ENCODE peak calls at places on chromosomes 12 and 14, in nine cellular contexts. N is RWPE2; Z is heart right ventricle; R is neuronal stem cell; M is right cardiac atrium; U is CD4-positive, CD25-positive, alpha-beta regulatory T cell; I is small intestine; J is body of pancreas; B is NT2/D1. W is an unnamed sample.
A peak's percentile ranks its signal among the peaks of the same experiment; 100 is the strongest.

GRCh38 chr12:107992870-107993451 is 136.1 kb upstream of the WSCD2 start:
- DNase-seq in U (no peak), M (no peak), I (peak; percentile 40), N (no peak), J (no peak), B (peak; percentile 52), R (peak; percentile 35), Z (no peak), W (no peak)

GRCh38 chr14:26866741-26867140 is 268.9 kb upstream of the NOVA1 start:
- DNase-seq in I (no peak), B (no peak), J (no peak), U (no peak), Z (no peak), N (no peak), M (no peak), R (no peak), W (no peak)

GRCh38 chr12:15151141-15152091 is 69.8 kb downstream of the RERG start:
- DNase-seq in I (peak; percentile 23), U (no peak), Z (peak; percentile 32), J (no peak), M (no peak), N (no peak), R (peak; percentile 3), B (peak; percentile 30), W (no peak)

GRCh38 chr14:101111620-101112290 is 208.2 kb upstream of the RTL1 start:
- DNase-seq in M (no peak), Z (no peak), U (no peak), J (no peak), I (no peak), N (no peak), R (no peak), B (no peak), W (peak; percentile 32)

GRCh38 chr14:104282332-104283196 is 144.2 kb downstream of the KIF26A start:
- DNase-seq in R (no peak), U (no peak), I (no peak), N (peak; percentile 68), J (peak; percentile 9), B (no peak), M (peak; percentile 51), Z (no peak), W (peak; percentile 19)

GRCh38 chr12:107832441-107832840 is 57.9 kb downstream of the ASCL4 start:
- DNase-seq in R (no peak), U (no peak), N (no peak), B (no peak), J (no peak), I (no peak), M (no peak), Z (no peak), W (no peak)

GRCh38 chr12:3042394-3042793 is 34.8 kb upstream of the TSPAN9 start:
- DNase-seq in U (no peak), B (no peak), J (no peak), I (no peak), R (no peak), M (no peak), N (peak; percentile 58), Z (peak; percentile 63), W (peak; percentile 65)

GRCh38 chr12:25827141-25827540 is 131.3 kb upstream of the RASSF8 start:
- DNase-seq in I (no peak), N (no peak), M (no peak), J (no peak), U (no peak), R (no peak), Z (no peak), B (no peak), W (no peak)

GRCh38 chr12:106074361-106074705 is 64.4 kb downstream of the NUAK1 start:
- DNase-seq in Z (no peak), I (no peak), R (no peak), N (no peak), J (no peak), B (peak; percentile 30), M (no peak), U (no peak), W (no peak)
- H3K4me1 ChIP-seq in Z (peaks cover 25% of the 10 kb centered on the region), I (no peaks in the 10 kb centered on the region), R (peaks cover 41% of the 10 kb centered on the region), N (no peaks in the 10 kb centered on the region), J (peaks cover 8% of the 10 kb centered on the region), B (peaks cover 2% of the 10 kb centered on the region), M (peaks cover 23% of the 10 kb centered on the region), U (no peaks in the 10 kb centered on the region), W (peaks cover 10% of the 10 kb centered on the region)

GRCh38 chr14:105392161-105393090 is 5.9 kb upstream of the TEX22 start:
- DNase-seq in Z (no peak), B (no peak), N (peak; percentile 70), U (no peak), R (no peak), J (no peak), M (peak; percentile 48), I (no peak), W (no peak)

GRCh38 chr14:105395538-105395854 is 2.8 kb upstream of the TEX22 start:
- DNase-seq in M (no peak), Z (no peak), U (no peak), R (no peak), B (no peak), N (no peak), J (no peak), I (no peak), W (no peak)

GRCh38 chr14:105393151-105393550 is 5.2 kb upstream of the TEX22 start:
- DNase-seq in U (no peak), M (peak; percentile 48), B (no peak), R (no peak), Z (no peak), N (peak; percentile 56), I (no peak), J (no peak), W (peak; percentile 45)

GRCh38 chr14:105397350-105397931 is 897 bp upstream of the TEX22 start:
- DNase-seq in J (no peak), M (peak; percentile 64), B (no peak), Z (no peak), R (no peak), U (no peak), I (no peak), N (no peak), W (peak; percentile 31)

DNA sequence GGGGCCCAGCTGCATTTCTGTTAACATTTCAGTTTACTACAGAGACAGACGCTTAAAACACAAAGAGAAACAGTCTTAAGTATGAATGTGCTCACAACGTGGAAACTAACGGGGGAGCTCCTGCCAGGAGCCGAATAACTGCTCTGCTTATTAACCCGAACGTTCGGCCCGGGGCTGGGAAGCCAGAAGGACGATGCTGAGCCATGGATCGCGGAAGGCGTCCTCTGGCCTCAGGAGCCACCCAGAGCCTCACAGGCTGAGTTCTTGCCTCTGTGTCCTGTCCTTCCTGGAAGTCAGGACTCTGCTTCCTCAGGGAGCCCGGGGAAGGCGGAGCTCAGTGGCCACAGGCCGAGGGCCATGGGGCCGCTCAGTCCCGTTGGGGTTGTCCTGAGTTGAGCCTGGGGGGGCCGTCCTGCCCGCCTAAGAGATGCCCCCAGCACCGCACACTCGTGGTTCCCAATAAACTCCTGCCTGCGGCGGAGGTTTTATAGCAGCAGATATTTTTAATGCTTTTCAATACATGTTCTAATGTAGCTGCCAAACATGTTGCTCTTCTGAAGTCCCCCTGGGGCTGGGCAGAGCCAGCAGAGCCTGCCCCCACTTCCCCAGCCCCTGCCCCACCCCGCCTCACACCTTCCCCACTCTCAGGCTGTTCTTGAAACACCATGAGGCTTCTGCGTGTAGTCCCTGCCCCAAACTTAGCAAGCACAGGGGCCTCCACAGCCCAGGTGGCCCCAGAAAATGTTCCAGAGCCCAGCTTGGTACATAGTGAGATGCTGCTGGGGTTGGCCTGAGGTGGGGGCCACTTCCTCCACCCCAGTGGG is 3.4 kb upstream of the TEX22 start:
- DNase-seq in N (peak; percentile 73), J (no peak), R (no peak), I (no peak), U (no peak), M (peak; percentile 45), B (no peak), Z (no peak), W (no peak)
- H3K4me3 ChIP-seq in N (no peak overlapping the region), J (no peak overlapping the region), R (no peak overlapping the region), I (no peak overlapping the region), U (no peak overlapping the region), M (no peak overlapping the region), B (no peak overlapping the region), Z (no peak overlapping the region), W (no peak overlapping the region)

GRCh38 chr14:69769623-69770022 is 2.7 kb downstream of the SRSF5 start:
- DNase-seq in N (no peak), Z (no peak), I (no peak), U (no peak), R (no peak), B (no peak), M (peak; percentile 35), J (peak; percentile 29), W (no peak)

GRCh38 chr14:69768873-69769272 is 1.9 kb downstream of the SRSF5 start:
- DNase-seq in R (no peak), B (no peak), N (no peak), I (peak; percentile 43), U (no peak), J (no peak), M (no peak), Z (no peak), W (no peak)

GRCh38 chr14:69767369-69767999 is 542 bp downstream of the SRSF5 start:
- DNase-seq in B (peak; percentile 58), N (peak; percentile 91), I (peak; percentile 90), Z (peak; percentile 91), J (peak; percentile 91), R (peak; percentile 93), U (peak; percentile 83), M (peak; percentile 97), W (peak; percentile 97)

GRCh38 chr14:69763761-69764510 is 3.0 kb upstream of the SRSF5 start:
- DNase-seq in M (no peak), N (no peak), Z (no peak), J (no peak), U (no peak), R (no peak), B (no peak), I (no peak), W (no peak)

GRCh38 chr14:69766984-69767368 is at the start of gene SRSF5:
- DNase-seq in J (peak; percentile 95), B (peak; percentile 91), N (peak; percentile 95), R (peak; percentile 94), M (peak; percentile 98), Z (peak; percentile 97), I (peak; percentile 96), U (peak; percentile 93), W (peak; percentile 97)
- H3K4me1 ChIP-seq in J (peaks cover 37% of the 10 kb centered on the region), B (no peaks in the 10 kb centered on the region), N (peaks cover 12% of the 10 kb centered on the region), R (peaks cover 9% of the 10 kb centered on the region), M (peaks cover 7% of the 10 kb centered on the region), Z (peaks cover 34% of the 10 kb centered on the region), I (no peaks in the 10 kb centered on the region), U (peaks cover 43% of the 10 kb centered on the region), W (peaks cover 36% of the 10 kb centered on the region)

GRCh38 chr12:71655907-71656306 is 7.7 kb downstream of the ZFC3H1 start:
- DNase-seq in R (no peak), U (no peak), M (no peak), Z (no peak), J (no peak), N (no peak), I (no peak), B (no peak), W (no peak)

GRCh38 chr12:71653137-71653536 is 10.5 kb downstream of the ZFC3H1 start:
- DNase-seq in B (no peak), M (no peak), J (no peak), I (no peak), Z (no peak), R (no peak), N (no peak), U (no peak), W (no peak)

GRCh38 chr12:71654200-71654599 is 9.4 kb downstream of the ZFC3H1 start:
- DNase-seq in Z (no peak), I (no peak), R (no peak), M (no peak), U (no peak), B (no peak), N (no peak), J (no peak), W (no peak)

GRCh38 chr12:71652656-71653055 is 11.0 kb downstream of the ZFC3H1 start:
- DNase-seq in M (no peak), J (no peak), U (no peak), R (no peak), I (no peak), N (no peak), B (no peak), Z (no peak), W (no peak)

GRCh38 chr12:71655495-71655894 is 8.2 kb downstream of the ZFC3H1 start:
- DNase-seq in U (no peak), I (no peak), Z (no peak), M (no peak), R (no peak), J (no peak), N (no peak), B (no peak), W (no peak)
- H3K4me3 ChIP-seq in U (peak overlapping the region; percentile 74), I (no peak overlapping the region), Z (no peak overlapping the region), M (no peak overlapping the region), R (no peak overlapping the region), J (no peak overlapping the region), N (no peak overlapping the region), B (no peak overlapping the region), W (no peak overlapping the region)